ENCODE peak calls at places on chromosomes 3 and 15, in six cellular contexts. One of them, this sample, is unnamed. For H3K9me3 and H3K4me1, the result is how much of the 10 kb centered on the place peaks cover.

GRCh38 chr3:148902173-148902791 is 37.2 kb downstream of the CPA3 start:
- DNase-seq in psoas muscle: no peak
- DNase-seq in CD8-positive, alpha-beta T cell: no peak
- DNase-seq in BE2C: no peak
- DNase-seq in heart left ventricle: no peak
- DNase-seq in PC-3: peak
- DNase-seq in this sample: no peak

GRCh38 chr15:59492389-59493377 is 54.7 kb downstream of the FAM81A start:
- DNase-seq in BE2C: peak
- DNase-seq in heart left ventricle: peak
- DNase-seq in CD8-positive, alpha-beta T cell: peak
- DNase-seq in psoas muscle: peak
- DNase-seq in PC-3: peak
- DNase-seq in this sample: peak

GRCh38 chr3:171349392-171349791 is 110.8 kb downstream of the TNIK start:
- DNase-seq in heart left ventricle: no peak
- DNase-seq in psoas muscle: no peak
- DNase-seq in PC-3: peak
- DNase-seq in BE2C: no peak
- DNase-seq in CD8-positive, alpha-beta T cell: no peak
- DNase-seq in this sample: no peak

GRCh38 chr3:9883676-9884554 is 3.9 kb upstream of the CIDEC start:
- DNase-seq in CD8-positive, alpha-beta T cell: no peak
- DNase-seq in BE2C: no peak
- DNase-seq in PC-3: no peak
- DNase-seq in heart left ventricle: no peak
- DNase-seq in psoas muscle: no peak
- DNase-seq in this sample: no peak

GRCh38 chr3:8481380-8481779 is 20.2 kb upstream of the LMCD1 start:
- DNase-seq in PC-3: no peak
- DNase-seq in BE2C: no peak
- DNase-seq in heart left ventricle: no peak
- DNase-seq in CD8-positive, alpha-beta T cell: no peak
- DNase-seq in psoas muscle: no peak
- DNase-seq in this sample: no peak

GRCh38 chr15:57992761-57993295 is 72.7 kb downstream of the ALDH1A2 start:
- DNase-seq in psoas muscle: no peak
- DNase-seq in CD8-positive, alpha-beta T cell: no peak
- DNase-seq in heart left ventricle: no peak
- DNase-seq in PC-3: no peak
- DNase-seq in BE2C: no peak
- DNase-seq in this sample: no peak

GRCh38 chr3:31408720-31409119 is 124.0 kb upstream of the STT3B start:
- DNase-seq in heart left ventricle: no peak
- DNase-seq in BE2C: no peak
- DNase-seq in PC-3: no peak
- DNase-seq in psoas muscle: no peak
- DNase-seq in CD8-positive, alpha-beta T cell: no peak
- DNase-seq in this sample: no peak

GRCh38 chr15:40948706-40949473 is 4.4 kb upstream of the CHAC1 start:
- DNase-seq in PC-3: no peak
- DNase-seq in psoas muscle: no peak
- DNase-seq in BE2C: no peak
- DNase-seq in CD8-positive, alpha-beta T cell: no peak
- DNase-seq in heart left ventricle: no peak
- DNase-seq in this sample: no peak

GRCh38 chr3:36906504-36907149 is 38.2 kb downstream of the TRANK1 start:
- DNase-seq in heart left ventricle: no peak
- DNase-seq in BE2C: no peak
- DNase-seq in psoas muscle: no peak
- DNase-seq in CD8-positive, alpha-beta T cell: no peak
- DNase-seq in PC-3: no peak
- DNase-seq in this sample: peak

GRCh38 chr15:20356444-20357138 is 185.0 kb downstream of the GOLGA6L6 start:
- DNase-seq in BE2C: no peak
- DNase-seq in PC-3: peak
- DNase-seq in psoas muscle: peak
- DNase-seq in heart left ventricle: peak
- DNase-seq in CD8-positive, alpha-beta T cell: peak
- DNase-seq in this sample: peak
- H3K9me3 ChIP-seq in BE2C: under half
- H3K9me3 ChIP-seq in PC-3: under half
- H3K9me3 ChIP-seq in psoas muscle: under half
- H3K9me3 ChIP-seq in heart left ventricle: under half
- H3K9me3 ChIP-seq in CD8-positive, alpha-beta T cell: under half
- H3K9me3 ChIP-seq in this sample: half or more

GRCh38 chr3:99172736-99173657 is 271.5 kb upstream of the DCBLD2 start:
- DNase-seq in psoas muscle: no peak
- DNase-seq in BE2C: peak
- DNase-seq in CD8-positive, alpha-beta T cell: no peak
- DNase-seq in PC-3: peak
- DNase-seq in heart left ventricle: peak
- DNase-seq in this sample: peak
- TF ChIP-seq CTCF in psoas muscle: peak
- TF ChIP-seq CTCF in BE2C: peak
- TF ChIP-seq CTCF in CD8-positive, alpha-beta T cell: peak
- TF ChIP-seq CTCF in PC-3: peak
- TF ChIP-seq CTCF in heart left ventricle: peak
- TF ChIP-seq CTCF in this sample: peak

DNA sequence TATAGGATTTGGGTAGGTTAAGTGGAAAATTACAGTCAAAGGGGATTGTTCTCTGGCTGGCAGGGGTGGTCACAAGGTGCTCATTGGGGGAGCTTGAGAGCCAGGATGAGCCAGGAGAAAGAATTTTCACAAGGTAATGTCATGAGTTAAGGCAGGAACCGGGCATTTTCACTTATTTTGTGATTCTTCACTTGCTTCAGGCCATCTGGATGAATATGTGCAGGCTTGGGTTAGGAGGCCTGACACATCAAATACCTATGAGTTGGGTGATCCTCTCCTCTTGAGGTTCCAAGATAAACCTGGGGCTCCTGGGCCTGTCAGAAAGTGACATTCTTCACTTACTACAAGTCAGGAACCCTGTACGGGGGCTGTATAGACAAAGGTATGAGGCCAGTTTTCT is 68.7 kb downstream of the CD200 start:
- DNase-seq in heart left ventricle: no peak
- DNase-seq in BE2C: no peak
- DNase-seq in psoas muscle: no peak
- DNase-seq in PC-3: no peak
- DNase-seq in CD8-positive, alpha-beta T cell: no peak
- DNase-seq in this sample: peak
- H3K4me1 ChIP-seq in heart left ventricle: under half
- H3K4me1 ChIP-seq in BE2C: under half
- H3K4me1 ChIP-seq in psoas muscle: under half
- H3K4me1 ChIP-seq in PC-3: under half
- H3K4me1 ChIP-seq in CD8-positive, alpha-beta T cell: under half
- H3K4me1 ChIP-seq in this sample: under half

GRCh38 chr15:25243800-25244097 is 195.1 kb downstream of the UBE3A start:
- DNase-seq in psoas muscle: peak
- DNase-seq in CD8-positive, alpha-beta T cell: no peak
- DNase-seq in BE2C: peak
- DNase-seq in PC-3: no peak
- DNase-seq in heart left ventricle: no peak
- DNase-seq in this sample: no peak

GRCh38 chr15:25246641-25247417 is 192.0 kb downstream of the UBE3A start:
- DNase-seq in PC-3: no peak
- DNase-seq in CD8-positive, alpha-beta T cell: no peak
- DNase-seq in BE2C: peak
- DNase-seq in psoas muscle: peak
- DNase-seq in heart left ventricle: peak
- DNase-seq in this sample: no peak

GRCh38 chr15:25244731-25245585 is 193.9 kb downstream of the UBE3A start:
- DNase-seq in CD8-positive, alpha-beta T cell: no peak
- DNase-seq in BE2C: peak
- DNase-seq in heart left ventricle: peak
- DNase-seq in psoas muscle: peak
- DNase-seq in PC-3: no peak
- DNase-seq in this sample: peak

GRCh38 chr15:25247418-25248030 is 191.3 kb downstream of the UBE3A start:
- DNase-seq in CD8-positive, alpha-beta T cell: no peak
- DNase-seq in PC-3: no peak
- DNase-seq in BE2C: no peak
- DNase-seq in heart left ventricle: no peak
- DNase-seq in psoas muscle: peak
- DNase-seq in this sample: no peak

DNA sequence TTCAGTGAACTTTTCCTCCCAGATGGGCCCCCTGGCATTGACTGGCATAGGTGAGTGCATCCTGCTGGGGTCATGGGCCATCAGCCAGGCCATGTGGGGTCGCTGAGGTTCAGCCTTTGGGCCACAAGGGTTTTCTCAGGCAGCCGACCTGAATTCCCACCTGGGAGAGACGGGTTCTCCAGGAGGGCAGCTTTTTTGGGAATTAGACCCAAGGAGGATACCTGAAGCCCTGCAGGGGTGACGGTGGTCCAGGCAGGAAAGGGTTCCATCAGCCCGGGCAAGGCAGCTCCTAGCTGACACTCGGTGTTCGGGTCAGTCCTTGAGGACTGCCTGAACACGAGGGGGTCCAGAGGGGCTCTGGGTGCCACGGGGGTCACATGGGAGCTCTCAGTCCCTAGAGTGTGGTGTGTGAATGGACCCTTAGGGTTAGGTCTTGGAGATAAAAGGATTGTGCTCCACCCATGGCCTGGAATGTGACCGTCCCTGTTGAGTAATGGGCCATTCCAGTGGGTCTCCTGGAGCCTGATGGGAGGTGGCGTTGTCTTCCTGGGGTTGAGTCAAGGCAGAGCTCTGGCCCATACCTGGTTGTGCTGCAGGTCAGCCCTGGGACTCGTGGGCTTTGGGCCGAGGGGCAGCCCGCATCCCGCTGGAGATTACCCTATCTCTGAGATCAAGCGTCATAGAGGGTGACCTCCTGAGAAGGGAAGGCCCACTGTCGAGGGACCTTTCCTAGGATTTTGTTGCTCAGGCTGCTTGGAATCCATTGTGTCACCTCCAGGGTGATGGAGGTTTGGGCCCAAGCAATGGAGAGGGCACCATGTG is 192.8 kb downstream of the UBE3A start:
- DNase-seq in PC-3: no peak
- DNase-seq in heart left ventricle: peak
- DNase-seq in CD8-positive, alpha-beta T cell: no peak
- DNase-seq in psoas muscle: peak
- DNase-seq in BE2C: no peak
- DNase-seq in this sample: peak
- H3K9me3 ChIP-seq in PC-3: under half
- H3K9me3 ChIP-seq in heart left ventricle: under half
- H3K9me3 ChIP-seq in CD8-positive, alpha-beta T cell: under half
- H3K9me3 ChIP-seq in psoas muscle: under half
- H3K9me3 ChIP-seq in BE2C: under half
- H3K9me3 ChIP-seq in this sample: under half

DNA sequence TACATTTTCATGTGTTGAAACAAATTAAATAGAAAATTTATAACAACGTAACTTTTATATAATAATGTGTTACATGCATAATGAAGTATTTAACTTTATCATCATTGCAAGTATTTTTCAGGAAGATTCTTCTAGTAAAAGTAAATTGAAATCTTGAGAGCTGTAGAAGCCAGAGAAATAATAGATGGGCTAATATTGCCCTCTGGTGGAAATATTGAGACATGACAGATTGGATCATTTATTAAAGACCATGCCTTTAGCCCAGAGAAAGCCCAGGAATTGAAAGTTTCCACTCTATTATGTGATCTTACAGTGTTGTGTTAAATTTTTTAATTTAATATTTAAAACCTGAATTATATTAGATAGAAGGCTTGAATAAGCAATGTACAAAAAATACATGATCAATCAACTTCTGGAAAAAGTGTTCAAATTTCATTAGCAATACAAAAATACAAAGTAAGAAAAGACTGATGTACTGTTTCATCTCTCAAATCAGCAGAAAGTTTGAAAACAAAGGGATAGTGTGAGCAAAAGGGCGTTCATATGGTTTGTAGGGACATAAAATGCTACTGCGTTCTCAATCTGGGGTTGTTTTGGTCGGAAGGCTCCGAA is 52.7 kb upstream of the SPTSSB start:
- DNase-seq in psoas muscle: no peak
- DNase-seq in heart left ventricle: no peak
- DNase-seq in BE2C: no peak
- DNase-seq in PC-3: peak
- DNase-seq in CD8-positive, alpha-beta T cell: no peak
- DNase-seq in this sample: no peak
- TF ChIP-seq CTCF in psoas muscle: peak
- TF ChIP-seq CTCF in heart left ventricle: peak
- TF ChIP-seq CTCF in BE2C: peak
- TF ChIP-seq CTCF in PC-3: peak
- TF ChIP-seq CTCF in CD8-positive, alpha-beta T cell: peak
- TF ChIP-seq CTCF in this sample: peak

GRCh38 chr3:45137656-45138181 is 8.5 kb downstream of the CDCP1 start:
- DNase-seq in BE2C: no peak
- DNase-seq in CD8-positive, alpha-beta T cell: no peak
- DNase-seq in PC-3: peak
- DNase-seq in psoas muscle: no peak
- DNase-seq in heart left ventricle: no peak
- DNase-seq in this sample: peak
- H3K4me1 ChIP-seq in BE2C: under half
- H3K4me1 ChIP-seq in CD8-positive, alpha-beta T cell: under half
- H3K4me1 ChIP-seq in PC-3: half or more
- H3K4me1 ChIP-seq in psoas muscle: under half
- H3K4me1 ChIP-seq in heart left ventricle: under half
- H3K4me1 ChIP-seq in this sample: under half

GRCh38 chr3:44499149-44499898 is 21.9 kb upstream of the ZNF445 start:
- DNase-seq in psoas muscle: no peak
- DNase-seq in heart left ventricle: no peak
- DNase-seq in BE2C: no peak
- DNase-seq in PC-3: no peak
- DNase-seq in CD8-positive, alpha-beta T cell: no peak
- DNase-seq in this sample: no peak
- H3K9me3 ChIP-seq in psoas muscle: under half
- H3K9me3 ChIP-seq in heart left ventricle: half or more
- H3K9me3 ChIP-seq in BE2C: under half
- H3K9me3 ChIP-seq in PC-3: under half
- H3K9me3 ChIP-seq in CD8-positive, alpha-beta T cell: under half
- H3K9me3 ChIP-seq in this sample: half or more

This sample was measured in endodermal cell.